ENCODE peak calls at places on chromosome 9, in five cellular contexts. M is heart left ventricle; F is CD8-positive, alpha-beta T cell; H is adrenal gland; R is uterus. Z is an unnamed sample.

GRCh38 chr9:1296331-1296730 is 246.2 kb downstream of the DMRT2 start:
- DNase-seq in M (no peak), H (no peak), R (no peak), F (no peak), Z (no peak)

GRCh38 chr9:121283072-121283398 is 15.1 kb downstream of the GSN start:
- DNase-seq in R (no peak), H (no peak), F (no peak), M (no peak), Z (no peak)

GRCh38 chr9:95090871-95091573 is 226.5 kb downstream of the FANCC start:
- DNase-seq in H (no peak), R (no peak), M (no peak), F (no peak), Z (no peak)

GRCh38 chr9:121820286-121821005 is 169.0 kb downstream of the DAB2IP start:
- DNase-seq in H (no peak), M (peak; percentile 13), R (no peak), F (no peak), Z (no peak)

GRCh38 chr9:91841591-91841990 is 108.4 kb downstream of the ROR2 start:
- DNase-seq in H (no peak), M (peak; percentile 10), F (no peak), R (no peak), Z (no peak)

GRCh38 chr9:134621558-134622110 is 20.0 kb upstream of the COL5A1 start:
- DNase-seq in F (no peak), R (peak; percentile 7), M (peak; percentile 33), H (peak; percentile 4), Z (no peak)

GRCh38 chr9:111427186-111427585 is 57.0 kb downstream of the ECPAS start:
- DNase-seq in H (no peak), F (no peak), R (no peak), M (no peak), Z (no peak)

GRCh38 chr9:121262953-121263352 is 5.0 kb upstream of the GSN start:
- DNase-seq in F (no peak), M (no peak), H (no peak), R (no peak), Z (no peak)

GRCh38 chr9:109307380-109308240 is 13.2 kb downstream of the EPB41L4B start:
- DNase-seq in F (no peak), M (no peak), R (no peak), H (no peak), Z (peak; percentile 82)

GRCh38 chr9:112601646-112602045 is 115.0 kb downstream of the KIAA1958 start:
- DNase-seq in M (no peak), H (no peak), F (no peak), R (no peak), Z (no peak)

GRCh38 chr9:35891649-35892048 is 14.4 kb upstream of the HRCT1 start:
- DNase-seq in H (no peak), F (no peak), M (no peak), R (no peak), Z (no peak)

GRCh38 chr9:113734826-113735225 is 141.3 kb upstream of the ZNF618 start:
- DNase-seq in F (no peak), M (no peak), R (no peak), H (no peak), Z (no peak)

GRCh38 chr9:128913995-128914772 is 6.6 kb upstream of the PHYHD1 start:
- DNase-seq in M (no peak), R (no peak), F (no peak), H (no peak), Z (no peak)

GRCh38 chr9:133737071-133737773 is 930 bp downstream of the SARDH start:
- DNase-seq in H (no peak), F (no peak), M (no peak), R (no peak), Z (no peak)

GRCh38 chr9:135904121-135904520 is 3.2 kb downstream of the CAMSAP1 start:
- DNase-seq in F (no peak), R (no peak), H (no peak), M (no peak), Z (no peak)

GRCh38 chr9:106286249-106286648 is 576.7 kb upstream of the ZNF462 start:
- DNase-seq in F (no peak), M (no peak), H (peak; percentile 18), R (no peak), Z (peak; percentile 51)

GRCh38 chr9:69871143-69871834 is 50.7 kb downstream of the CFAP95 start:
- DNase-seq in H (no peak), F (no peak), R (no peak), M (no peak), Z (no peak)

GRCh38 chr9:95103385-95104087 is 214.0 kb downstream of the FANCC start:
- DNase-seq in F (no peak), R (no peak), M (no peak), H (no peak), Z (no peak)

GRCh38 chr9:133117271-133118178 is 3.5 kb downstream of the RALGDS start:
- DNase-seq in M (peak; percentile 82), F (no peak), R (no peak), H (peak; percentile 95), Z (no peak)

GRCh38 chr9:116074658-116075057 is 78.9 kb upstream of the PAPPA start:
- DNase-seq in R (no peak), M (no peak), H (no peak), F (no peak), Z (no peak)

GRCh38 chr9:126128494-126129142 is 198.0 kb upstream of the MVB12B start:
- DNase-seq in R (no peak), F (no peak), M (no peak), H (no peak), Z (no peak)

GRCh38 chr9:16335788-16336580 is 534.5 kb downstream of the BNC2 start:
- DNase-seq in H (peak; percentile 94), R (peak; percentile 83), F (no peak), M (peak; percentile 65), Z (peak; percentile 68)

GRCh38 chr9:71769175-71770165 is 1.2 kb upstream of the CEMIP2 start:
- DNase-seq in F (peak; percentile 76), H (peak; percentile 96), R (peak; percentile 63), M (peak; percentile 90), Z (peak; percentile 86)

GRCh38 chr9:71765693-71766092 is 2.6 kb downstream of the CEMIP2 start:
- DNase-seq in M (no peak), H (no peak), R (no peak), F (no peak), Z (no peak)

GRCh38 chr9:71766663-71767062 is 1.6 kb downstream of the CEMIP2 start:
- DNase-seq in H (no peak), F (no peak), M (no peak), R (no peak), Z (peak; percentile 70)

GRCh38 chr9:71767421-71768321 is 642 bp downstream of the CEMIP2 start:
- DNase-seq in F (peak; percentile 20), H (peak; percentile 27), R (peak; percentile 23), M (peak; percentile 67), Z (peak; percentile 55)

DNA sequence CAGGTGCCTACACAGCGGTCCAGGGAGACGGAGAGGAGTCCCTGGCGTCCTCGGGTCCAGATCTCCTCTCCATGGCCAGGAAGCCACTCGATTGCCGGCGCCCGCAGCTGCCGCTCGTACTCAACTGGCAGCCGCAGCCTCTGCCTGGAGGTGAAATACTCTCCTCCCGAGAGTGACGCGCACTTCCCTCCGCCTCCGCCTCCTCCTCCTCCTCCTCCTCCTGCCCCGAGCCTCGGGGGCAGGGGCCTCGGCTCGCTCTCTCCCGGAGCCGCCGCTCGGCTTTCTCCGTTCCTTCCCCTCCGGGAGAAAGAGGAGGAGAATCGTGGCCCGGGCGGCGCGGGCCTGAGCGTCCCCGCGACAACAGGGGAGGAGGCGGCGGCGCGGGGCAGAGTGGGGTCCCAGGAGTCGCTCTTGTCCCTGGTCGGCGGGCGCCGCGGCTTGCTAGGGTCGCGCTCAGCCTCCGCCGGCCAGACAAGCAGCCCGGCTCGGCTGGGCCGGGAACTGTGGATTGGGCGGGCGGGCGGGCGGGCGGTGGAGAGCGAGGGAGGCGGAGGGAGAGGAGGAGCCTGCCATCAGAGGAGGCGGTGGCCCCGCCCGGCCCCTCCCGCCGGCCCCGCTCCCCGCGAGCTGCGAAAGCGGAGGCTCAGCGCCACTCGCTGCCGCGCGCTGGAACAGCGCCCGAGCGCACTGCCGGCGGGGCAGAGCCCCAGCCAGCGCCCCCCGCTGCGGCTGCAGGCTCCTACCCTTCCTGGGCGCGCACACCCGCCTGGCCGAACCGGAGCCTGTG is at the start of gene CEMIP2:
- DNase-seq in M (peak; percentile 96), F (peak; percentile 90), H (peak; percentile 95), R (peak; percentile 88), Z (peak; percentile 96)
- TF ChIP-seq CTCF in M (peak; percentile 36), F (peak; percentile 63), H (peak; percentile 44), R (peak; percentile 40), Z (peak; percentile 61)

GRCh38 chr9:93466416-93467061 is 13.2 kb upstream of the FAM120AOS start:
- DNase-seq in F (no peak), H (no peak), M (no peak), R (no peak), Z (no peak)

GRCh38 chr9:93465853-93466252 is 12.5 kb upstream of the FAM120AOS start:
- DNase-seq in F (no peak), H (peak; percentile 81), M (no peak), R (no peak), Z (no peak)

GRCh38 chr9:93468763-93469456 is 15.5 kb upstream of the FAM120AOS start:
- DNase-seq in M (no peak), R (peak; percentile 30), F (no peak), H (no peak), Z (peak; percentile 28)

GRCh38 chr9:93467062-93467416 is 13.7 kb upstream of the FAM120AOS start:
- DNase-seq in H (no peak), M (no peak), R (no peak), F (no peak), Z (no peak)

DNA sequence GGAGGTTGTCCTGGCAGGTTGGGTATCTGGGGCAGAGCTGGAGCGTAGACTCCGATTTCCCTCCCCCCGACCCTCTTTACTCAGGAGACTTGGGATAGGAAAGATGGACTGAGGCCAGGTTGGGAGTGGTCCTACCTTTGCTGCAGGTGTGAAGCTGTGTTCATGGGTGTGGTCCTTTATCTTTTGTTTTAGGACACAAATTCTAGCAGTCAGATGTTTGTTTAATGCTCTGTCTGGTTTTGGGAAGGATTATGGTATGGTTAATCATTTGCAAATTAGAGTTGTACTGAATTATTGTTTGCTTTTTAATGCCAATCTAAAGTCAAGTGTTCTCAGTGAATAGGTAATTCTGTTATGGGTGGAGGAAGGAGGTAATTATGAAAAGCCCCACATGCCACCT is 14.1 kb upstream of the FAM120AOS start:
- DNase-seq in H (no peak), R (no peak), M (no peak), F (no peak), Z (no peak)
- H3K4me1 ChIP-seq in H (peaks cover 33% of the 10 kb centered on the region), R (peaks cover 13% of the 10 kb centered on the region), M (peaks cover 41% of the 10 kb centered on the region), F (peaks cover 40% of the 10 kb centered on the region), Z (peaks cover 33% of the 10 kb centered on the region)

DNA sequence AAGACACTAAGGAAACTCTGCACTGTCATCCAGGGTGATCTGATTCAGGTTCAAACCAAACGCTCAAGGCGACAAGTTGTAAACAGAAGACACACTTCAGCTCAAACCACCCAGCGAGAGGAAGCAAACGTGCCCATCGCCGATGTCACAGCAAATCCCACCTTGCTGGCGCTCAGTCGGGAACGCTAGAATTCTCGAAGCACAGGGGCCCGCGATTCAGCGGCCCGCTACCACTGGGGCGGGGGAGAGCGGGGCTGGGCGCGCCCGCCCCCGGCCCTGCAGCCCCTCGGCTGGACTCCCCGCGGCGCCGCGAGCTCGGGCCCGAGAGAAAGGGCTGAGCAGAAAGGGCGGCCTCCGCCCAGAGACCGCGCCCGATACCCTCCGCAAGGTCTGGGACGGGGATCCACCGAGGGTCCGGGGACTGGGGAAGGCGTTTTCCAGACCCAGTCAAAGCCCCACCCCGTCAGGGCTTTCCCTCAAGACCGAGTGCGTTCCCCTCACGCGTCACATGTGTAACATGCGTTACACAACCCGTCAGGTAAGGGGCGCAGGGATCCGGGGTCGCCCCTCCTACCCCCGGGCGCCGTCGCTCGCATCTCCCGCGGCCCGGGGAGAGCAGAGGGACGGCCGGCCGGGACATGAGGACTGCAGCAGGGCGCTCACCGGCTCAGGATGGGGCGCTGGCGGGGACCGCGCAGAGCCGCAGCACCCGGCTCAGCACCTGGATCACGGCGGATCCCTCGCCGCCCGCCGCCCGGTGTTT is 461 bp downstream of the AGTPBP1 start:
- DNase-seq in M (no peak), F (peak; percentile 63), H (peak; percentile 35), R (peak; percentile 32), Z (peak; percentile 75)
- H3K9me3 ChIP-seq in M (no peaks in the 10 kb centered on the region), F (no peaks in the 10 kb centered on the region), H (no peaks in the 10 kb centered on the region), R (no peaks in the 10 kb centered on the region), Z (no peaks in the 10 kb centered on the region)

GRCh38 chr9:33210006-33210715 is 29.8 kb upstream of the SPINK4 start:
- DNase-seq in H (no peak), R (no peak), M (no peak), F (no peak), Z (no peak)
- TF ChIP-seq CTCF in H (no peak), R (no peak), M (no peak), F (no peak), Z (no peak)

Z was measured in hepatocyte.